ENCODE peak calls at places on chromosomes 11 and 22, in seven cellular contexts. One of them, this sample, is unnamed.
A peak's percentile ranks its signal among the peaks of the same experiment; 100 is the strongest.

GRCh38 chr11:112513936-112514716 is 253.5 kb upstream of the PLET1 start:
- DNase-seq in foreskin fibroblast: no peak
- DNase-seq in Calu3: no peak
- DNase-seq in uterus: no peak
- DNase-seq in psoas muscle: no peak
- DNase-seq in HFFc6: no peak
- DNase-seq in GM13976: no peak
- DNase-seq in this sample: no peak

GRCh38 chr11:4041731-4042391 is 52.7 kb upstream of the RRM1 start:
- DNase-seq in uterus: no peak
- DNase-seq in Calu3: no peak
- DNase-seq in foreskin fibroblast: peak; percentile 29
- DNase-seq in HFFc6: no peak
- DNase-seq in psoas muscle: peak; percentile 26
- DNase-seq in GM13976: no peak
- DNase-seq in this sample: no peak

GRCh38 chr11:100581318-100581717 is 105.8 kb upstream of the ARHGAP42 start:
- DNase-seq in psoas muscle: peak; percentile 32
- DNase-seq in foreskin fibroblast: peak; percentile 2
- DNase-seq in HFFc6: no peak
- DNase-seq in uterus: no peak
- DNase-seq in Calu3: no peak
- DNase-seq in GM13976: no peak
- DNase-seq in this sample: no peak

GRCh38 chr11:43825217-43825816 is 55.3 kb upstream of the ALKBH3 start:
- DNase-seq in Calu3: peak; percentile 43
- DNase-seq in foreskin fibroblast: peak; percentile 66
- DNase-seq in GM13976: no peak
- DNase-seq in psoas muscle: no peak
- DNase-seq in HFFc6: peak; percentile 34
- DNase-seq in uterus: no peak
- DNase-seq in this sample: no peak

GRCh38 chr11:70077411-70078094 is 564 bp upstream of the ANO1 start:
- DNase-seq in foreskin fibroblast: no peak
- DNase-seq in psoas muscle: no peak
- DNase-seq in uterus: no peak
- DNase-seq in GM13976: no peak
- DNase-seq in Calu3: no peak
- DNase-seq in HFFc6: no peak
- DNase-seq in this sample: peak; percentile 19

GRCh38 chr11:94768602-94769511 is 701 bp downstream of the AMOTL1 start:
- DNase-seq in foreskin fibroblast: peak; percentile 74
- DNase-seq in uterus: peak; percentile 53
- DNase-seq in HFFc6: no peak
- DNase-seq in Calu3: peak; percentile 28
- DNase-seq in psoas muscle: peak; percentile 55
- DNase-seq in GM13976: peak; percentile 28
- DNase-seq in this sample: no peak

GRCh38 chr11:83122766-83123165 is 34.2 kb upstream of the PCF11 start:
- DNase-seq in uterus: no peak
- DNase-seq in HFFc6: no peak
- DNase-seq in foreskin fibroblast: no peak
- DNase-seq in GM13976: no peak
- DNase-seq in psoas muscle: no peak
- DNase-seq in Calu3: no peak
- DNase-seq in this sample: no peak

GRCh38 chr22:30298005-30298701 is 8.8 kb upstream of the CASTOR1 start:
- DNase-seq in foreskin fibroblast: no peak
- DNase-seq in HFFc6: no peak
- DNase-seq in Calu3: peak; percentile 81
- DNase-seq in uterus: no peak
- DNase-seq in GM13976: no peak
- DNase-seq in psoas muscle: no peak
- DNase-seq in this sample: no peak

GRCh38 chr11:92859290-92859689 is 110.2 kb upstream of the MTNR1B start:
- DNase-seq in psoas muscle: no peak
- DNase-seq in GM13976: no peak
- DNase-seq in uterus: no peak
- DNase-seq in Calu3: no peak
- DNase-seq in HFFc6: no peak
- DNase-seq in foreskin fibroblast: no peak
- DNase-seq in this sample: no peak

GRCh38 chr11:15170698-15171097 is 56.0 kb downstream of the INSC start:
- DNase-seq in HFFc6: no peak
- DNase-seq in foreskin fibroblast: no peak
- DNase-seq in Calu3: no peak
- DNase-seq in uterus: no peak
- DNase-seq in GM13976: no peak
- DNase-seq in psoas muscle: no peak
- DNase-seq in this sample: no peak

GRCh38 chr11:47271328-47271727 is 1.4 kb downstream of the MADD start:
- DNase-seq in GM13976: no peak
- DNase-seq in Calu3: no peak
- DNase-seq in HFFc6: no peak
- DNase-seq in uterus: no peak
- DNase-seq in psoas muscle: no peak
- DNase-seq in foreskin fibroblast: no peak
- DNase-seq in this sample: no peak

GRCh38 chr11:20688761-20689160 is 19.4 kb downstream of the NELL1 start:
- DNase-seq in HFFc6: no peak
- DNase-seq in foreskin fibroblast: no peak
- DNase-seq in uterus: no peak
- DNase-seq in psoas muscle: no peak
- DNase-seq in Calu3: no peak
- DNase-seq in GM13976: no peak
- DNase-seq in this sample: no peak

GRCh38 chr11:75595511-75595910 is 33.5 kb downstream of the SERPINH1 start:
- DNase-seq in foreskin fibroblast: no peak
- DNase-seq in HFFc6: no peak
- DNase-seq in psoas muscle: no peak
- DNase-seq in GM13976: no peak
- DNase-seq in Calu3: no peak
- DNase-seq in uterus: no peak
- DNase-seq in this sample: no peak

GRCh38 chr22:22753526-22754267 is 109.3 kb downstream of the GGTLC2 start:
- DNase-seq in uterus: no peak
- DNase-seq in psoas muscle: peak; percentile 31
- DNase-seq in foreskin fibroblast: peak; percentile 66
- DNase-seq in HFFc6: peak; percentile 6
- DNase-seq in Calu3: peak; percentile 91
- DNase-seq in GM13976: peak; percentile 88
- DNase-seq in this sample: peak; percentile 69

GRCh38 chr22:22854466-22854865 is 33.1 kb upstream of the IGLL5 start:
- DNase-seq in psoas muscle: no peak
- DNase-seq in HFFc6: no peak
- DNase-seq in uterus: no peak
- DNase-seq in foreskin fibroblast: no peak
- DNase-seq in GM13976: no peak
- DNase-seq in Calu3: no peak
- DNase-seq in this sample: no peak

GRCh38 chr11:73152861-73153483 is 10.9 kb upstream of the FCHSD2 start:
- DNase-seq in uterus: no peak
- DNase-seq in Calu3: peak; percentile 24
- DNase-seq in psoas muscle: no peak
- DNase-seq in foreskin fibroblast: no peak
- DNase-seq in GM13976: peak; percentile 80
- DNase-seq in HFFc6: no peak
- DNase-seq in this sample: no peak

GRCh38 chr11:112504056-112504455 is 243.4 kb upstream of the PLET1 start:
- DNase-seq in HFFc6: peak; percentile 51
- DNase-seq in uterus: no peak
- DNase-seq in psoas muscle: no peak
- DNase-seq in GM13976: no peak
- DNase-seq in foreskin fibroblast: peak; percentile 12
- DNase-seq in Calu3: no peak
- DNase-seq in this sample: no peak

GRCh38 chr22:31341386-31342088 is 4.6 kb downstream of the PATZ1 start:
- DNase-seq in Calu3: no peak
- DNase-seq in HFFc6: no peak
- DNase-seq in foreskin fibroblast: no peak
- DNase-seq in psoas muscle: no peak
- DNase-seq in GM13976: no peak
- DNase-seq in uterus: no peak
- DNase-seq in this sample: no peak

GRCh38 chr11:1570896-1571759 is 943 bp downstream of the DUSP8 start:
- DNase-seq in psoas muscle: peak; percentile 21
- DNase-seq in HFFc6: no peak
- DNase-seq in Calu3: peak; percentile 28
- DNase-seq in GM13976: no peak
- DNase-seq in foreskin fibroblast: no peak
- DNase-seq in uterus: peak; percentile 29
- DNase-seq in this sample: no peak

GRCh38 chr11:94147433-94147845 is 18.8 kb downstream of the PANX1 start:
- DNase-seq in GM13976: no peak
- DNase-seq in Calu3: no peak
- DNase-seq in uterus: no peak
- DNase-seq in foreskin fibroblast: no peak
- DNase-seq in psoas muscle: no peak
- DNase-seq in HFFc6: no peak
- DNase-seq in this sample: no peak

GRCh38 chr22:42418811-42419243 is 13.4 kb downstream of the NFAM1 start:
- DNase-seq in HFFc6: no peak
- DNase-seq in foreskin fibroblast: no peak
- DNase-seq in psoas muscle: no peak
- DNase-seq in uterus: no peak
- DNase-seq in GM13976: no peak
- DNase-seq in Calu3: no peak
- DNase-seq in this sample: no peak

GRCh38 chr11:16404781-16405180 is 48.4 kb upstream of the SOX6 start:
- DNase-seq in foreskin fibroblast: no peak
- DNase-seq in uterus: no peak
- DNase-seq in Calu3: no peak
- DNase-seq in GM13976: no peak
- DNase-seq in psoas muscle: no peak
- DNase-seq in HFFc6: no peak
- DNase-seq in this sample: no peak

GRCh38 chr22:37566329-37566837 is 6.1 kb downstream of the CDC42EP1 start:
- DNase-seq in Calu3: no peak
- DNase-seq in foreskin fibroblast: no peak
- DNase-seq in GM13976: peak; percentile 60
- DNase-seq in psoas muscle: no peak
- DNase-seq in uterus: no peak
- DNase-seq in HFFc6: no peak
- DNase-seq in this sample: peak; percentile 64

DNA sequence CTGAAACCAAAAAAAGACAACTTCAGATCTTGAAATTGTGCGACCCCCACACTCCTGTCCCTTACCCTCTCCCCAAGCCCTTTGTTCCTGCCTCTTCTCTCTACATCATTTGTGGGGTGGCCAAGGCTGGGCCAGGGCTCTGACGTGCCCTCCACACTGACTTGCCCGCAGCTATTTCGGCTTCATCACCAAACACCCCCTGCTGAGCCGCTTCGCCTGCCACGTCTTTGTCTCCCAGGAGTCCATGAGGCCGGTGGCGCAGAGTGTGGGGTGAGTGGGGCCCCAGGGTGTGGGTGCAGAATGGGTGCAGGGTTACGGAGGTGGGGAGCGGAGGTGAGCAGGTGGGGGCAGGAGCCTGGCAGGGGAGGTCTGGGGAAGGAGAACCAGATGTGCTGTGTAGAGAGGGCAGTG is 9.5 kb downstream of the MAPK8IP2 start:
- DNase-seq in GM13976: no peak
- DNase-seq in HFFc6: no peak
- DNase-seq in psoas muscle: no peak
- DNase-seq in uterus: no peak
- DNase-seq in Calu3: no peak
- DNase-seq in foreskin fibroblast: no peak
- DNase-seq in this sample: no peak
- TF ChIP-seq CTCF in GM13976: no peak
- TF ChIP-seq CTCF in HFFc6: no peak
- TF ChIP-seq CTCF in psoas muscle: no peak
- TF ChIP-seq CTCF in uterus: no peak
- TF ChIP-seq CTCF in Calu3: no peak
- TF ChIP-seq CTCF in foreskin fibroblast: no peak
- TF ChIP-seq CTCF in this sample: no peak

DNA sequence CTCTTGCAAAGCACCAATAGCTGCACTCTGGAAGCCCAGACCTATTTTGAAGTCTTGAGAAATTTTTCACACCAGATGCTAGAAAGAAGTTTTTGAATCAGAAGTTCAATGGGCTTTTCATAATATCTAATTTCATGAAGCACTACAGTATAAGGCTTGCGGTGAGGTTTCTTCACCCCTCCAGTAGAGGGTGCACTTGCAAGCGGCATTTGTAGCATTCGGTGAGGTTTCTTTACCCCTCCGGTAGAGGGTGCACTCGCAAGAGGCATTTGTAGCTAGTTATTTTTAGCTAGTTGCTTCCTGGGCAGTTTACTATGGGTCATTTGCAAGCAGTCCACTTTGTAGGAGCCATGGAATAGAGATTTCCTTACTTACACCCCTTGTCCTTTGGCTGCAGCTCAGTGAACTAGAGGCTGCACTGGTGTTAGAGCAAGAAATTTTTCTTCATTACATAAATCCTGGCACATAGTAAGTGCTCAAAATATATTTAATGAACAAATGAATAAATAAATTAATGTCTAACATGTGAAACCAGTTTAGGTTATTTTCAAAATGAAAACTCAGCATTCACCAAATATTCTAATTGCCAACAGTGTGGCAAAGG is 7.8 kb upstream of the NOX4 start:
- DNase-seq in psoas muscle: no peak
- DNase-seq in uterus: no peak
- DNase-seq in Calu3: peak; percentile 6
- DNase-seq in HFFc6: no peak
- DNase-seq in GM13976: no peak
- DNase-seq in foreskin fibroblast: no peak
- DNase-seq in this sample: no peak
- TF ChIP-seq CTCF in psoas muscle: no peak
- TF ChIP-seq CTCF in uterus: no peak
- TF ChIP-seq CTCF in Calu3: peak; percentile 51
- TF ChIP-seq CTCF in HFFc6: peak; percentile 51
- TF ChIP-seq CTCF in GM13976: no peak
- TF ChIP-seq CTCF in foreskin fibroblast: no peak
- TF ChIP-seq CTCF in this sample: no peak

DNA sequence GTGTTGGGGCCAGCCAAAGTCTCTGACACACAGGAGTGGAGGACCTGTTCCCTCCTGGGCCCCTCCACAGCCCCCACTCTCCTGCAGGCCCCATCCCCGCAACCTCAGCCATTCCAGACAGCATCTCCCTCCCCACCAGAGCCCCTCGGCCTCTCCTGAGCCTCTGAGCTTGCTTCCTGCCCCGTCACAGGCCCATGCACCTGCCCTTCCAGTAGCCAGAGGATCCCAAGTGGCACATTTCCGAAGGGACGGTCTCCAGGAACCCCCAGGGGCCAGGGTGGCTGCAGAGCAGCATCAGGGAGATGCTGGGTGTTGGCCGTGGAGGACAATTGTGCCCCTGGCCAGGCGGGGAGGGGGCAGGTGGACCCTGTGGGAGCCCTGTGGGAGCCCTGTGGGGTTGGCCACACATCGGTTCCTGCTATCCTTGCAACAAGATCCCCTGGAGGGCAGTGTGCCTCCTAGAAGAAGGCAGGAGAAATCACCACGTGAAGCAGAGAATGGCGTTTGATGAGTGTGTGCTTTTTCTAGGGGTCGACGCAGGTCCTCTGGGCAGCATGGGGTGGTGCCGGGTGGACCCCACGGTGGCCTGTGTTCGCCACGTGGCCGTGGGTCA is 45.3 kb upstream of the PPARA start:
- DNase-seq in foreskin fibroblast: peak; percentile 30
- DNase-seq in GM13976: no peak
- DNase-seq in HFFc6: no peak
- DNase-seq in uterus: no peak
- DNase-seq in psoas muscle: no peak
- DNase-seq in Calu3: peak; percentile 30
- DNase-seq in this sample: no peak
- TF ChIP-seq CTCF in foreskin fibroblast: no peak
- TF ChIP-seq CTCF in GM13976: no peak
- TF ChIP-seq CTCF in HFFc6: no peak
- TF ChIP-seq CTCF in uterus: no peak
- TF ChIP-seq CTCF in psoas muscle: no peak
- TF ChIP-seq CTCF in Calu3: no peak
- TF ChIP-seq CTCF in this sample: no peak

GRCh38 chr11:63682045-63682915 is 980 bp downstream of the RTN3 start:
- DNase-seq in foreskin fibroblast: peak; percentile 77
- DNase-seq in uterus: peak; percentile 30
- DNase-seq in GM13976: no peak
- DNase-seq in psoas muscle: no peak
- DNase-seq in Calu3: peak; percentile 20
- DNase-seq in HFFc6: no peak
- DNase-seq in this sample: no peak
- TF ChIP-seq CTCF in foreskin fibroblast: no peak
- TF ChIP-seq CTCF in uterus: peak; percentile 36
- TF ChIP-seq CTCF in GM13976: no peak
- TF ChIP-seq CTCF in psoas muscle: no peak
- TF ChIP-seq CTCF in Calu3: peak; percentile 48
- TF ChIP-seq CTCF in HFFc6: peak; percentile 41
- TF ChIP-seq CTCF in this sample: peak; percentile 1